ENCODE peak calls at places on chromosomes 3 and 15, in six cellular contexts. D is cardiac muscle cell, Y is psoas muscle, Z is Peyer's patch, R is body of pancreas, M is GM23338. V is an unnamed sample.

GRCh38 chr3:5006755-5007202 is 27.5 kb downstream of the BHLHE40 start:
- DNase-seq in D (no peak), Y (no peak), Z (peak; percentile 64), R (no peak), M (no peak), V (peak; percentile 82)

GRCh38 chr3:16728762-16729745 is 123.8 kb upstream of the DAZL start:
- DNase-seq in D (peak; percentile 73), Y (no peak), Z (no peak), R (no peak), M (no peak), V (no peak)

GRCh38 chr3:48472923-48473616 is 26.5 kb downstream of the ATRIP start:
- DNase-seq in D (peak; percentile 94), Y (peak; percentile 93), Z (peak; percentile 98), R (peak; percentile 86), M (peak; percentile 99), V (peak; percentile 91)

GRCh38 chr3:143529778-143530177 is 318.5 kb downstream of the SLC9A9 start:
- DNase-seq in D (no peak), Y (no peak), Z (no peak), R (no peak), M (no peak), V (no peak)

GRCh38 chr3:133938770-133939495 is 43.3 kb upstream of the RAB6B start:
- DNase-seq in D (peak; percentile 50), Y (no peak), Z (peak; percentile 3), R (no peak), M (peak; percentile 11), V (no peak)

GRCh38 chr3:126349611-126350501 is 7.4 kb downstream of the KLF15 start:
- DNase-seq in D (no peak), Y (peak; percentile 60), Z (peak; percentile 35), R (peak; percentile 7), M (no peak), V (no peak)

GRCh38 chr3:13088020-13089006 is 15.1 kb upstream of the IQSEC1 start:
- DNase-seq in D (no peak), Y (no peak), Z (peak; percentile 82), R (no peak), M (no peak), V (no peak)

GRCh38 chr3:20130122-20130521 is 55.9 kb downstream of the SGO1 start:
- DNase-seq in D (no peak), Y (no peak), Z (no peak), R (no peak), M (no peak), V (no peak)

GRCh38 chr3:123605789-123606234 is 21.0 kb upstream of the HACD2 start:
- DNase-seq in D (no peak), Y (no peak), Z (no peak), R (no peak), M (peak; percentile 47), V (no peak)

GRCh38 chr15:77907824-77908751 is 169.4 kb downstream of the TBC1D2B start:
- DNase-seq in D (peak; percentile 71), Y (no peak), Z (peak; percentile 83), R (peak; percentile 63), M (peak; percentile 91), V (no peak)

GRCh38 chr3:4765212-4765611 is 214.0 kb upstream of the BHLHE40 start:
- DNase-seq in D (no peak), Y (no peak), Z (no peak), R (no peak), M (no peak), V (no peak)

GRCh38 chr3:190320594-190321362 is 1.5 kb downstream of the CLDN1 start:
- DNase-seq in D (no peak), Y (no peak), Z (no peak), R (no peak), M (no peak), V (no peak)

GRCh38 chr3:10269443-10269842 is 21.2 kb downstream of the TATDN2 start:
- DNase-seq in D (no peak), Y (no peak), Z (peak; percentile 10), R (no peak), M (no peak), V (no peak)

GRCh38 chr15:94620632-94621031 is 389.3 kb downstream of the MCTP2 start:
- DNase-seq in D (no peak), Y (no peak), Z (no peak), R (no peak), M (no peak), V (no peak)

GRCh38 chr3:9316881-9317341 is 45.9 kb upstream of the THUMPD3 start:
- DNase-seq in D (peak; percentile 77), Y (no peak), Z (no peak), R (no peak), M (peak; percentile 60), V (no peak)

GRCh38 chr3:195820901-195821300 is 9.2 kb upstream of the MUC4 start:
- DNase-seq in D (no peak), Y (no peak), Z (no peak), R (no peak), M (no peak), V (no peak)

GRCh38 chr15:93182806-93183205 is 93.8 kb upstream of the RGMA start:
- DNase-seq in D (no peak), Y (no peak), Z (peak; percentile 6), R (no peak), M (no peak), V (no peak)

GRCh38 chr3:26438325-26438940 is 184.1 kb upstream of the LRRC3B start:
- DNase-seq in D (no peak), Y (no peak), Z (no peak), R (peak; percentile 17), M (no peak), V (no peak)

GRCh38 chr15:37095993-37096877 is 4.1 kb downstream of the MEIS2 start:
- DNase-seq in D (peak; percentile 68), Y (peak; percentile 44), Z (no peak), R (no peak), M (peak; percentile 52), V (no peak)
- H3K27ac ChIP-seq in D (peak overlapping the region; percentile 97), Y (no peak overlapping the region), Z (no peak overlapping the region), R (peak overlapping the region; percentile 97), M (no peak overlapping the region), V (no peak overlapping the region)

GRCh38 chr3:97871206-97871605 is 49.4 kb downstream of the CRYBG3 start:
- DNase-seq in D (peak; percentile 6), Y (no peak), Z (no peak), R (no peak), M (no peak), V (no peak)

GRCh38 chr3:97871788-97872187 is 50.0 kb downstream of the CRYBG3 start:
- DNase-seq in D (peak; percentile 59), Y (no peak), Z (no peak), R (no peak), M (no peak), V (no peak)

DNA sequence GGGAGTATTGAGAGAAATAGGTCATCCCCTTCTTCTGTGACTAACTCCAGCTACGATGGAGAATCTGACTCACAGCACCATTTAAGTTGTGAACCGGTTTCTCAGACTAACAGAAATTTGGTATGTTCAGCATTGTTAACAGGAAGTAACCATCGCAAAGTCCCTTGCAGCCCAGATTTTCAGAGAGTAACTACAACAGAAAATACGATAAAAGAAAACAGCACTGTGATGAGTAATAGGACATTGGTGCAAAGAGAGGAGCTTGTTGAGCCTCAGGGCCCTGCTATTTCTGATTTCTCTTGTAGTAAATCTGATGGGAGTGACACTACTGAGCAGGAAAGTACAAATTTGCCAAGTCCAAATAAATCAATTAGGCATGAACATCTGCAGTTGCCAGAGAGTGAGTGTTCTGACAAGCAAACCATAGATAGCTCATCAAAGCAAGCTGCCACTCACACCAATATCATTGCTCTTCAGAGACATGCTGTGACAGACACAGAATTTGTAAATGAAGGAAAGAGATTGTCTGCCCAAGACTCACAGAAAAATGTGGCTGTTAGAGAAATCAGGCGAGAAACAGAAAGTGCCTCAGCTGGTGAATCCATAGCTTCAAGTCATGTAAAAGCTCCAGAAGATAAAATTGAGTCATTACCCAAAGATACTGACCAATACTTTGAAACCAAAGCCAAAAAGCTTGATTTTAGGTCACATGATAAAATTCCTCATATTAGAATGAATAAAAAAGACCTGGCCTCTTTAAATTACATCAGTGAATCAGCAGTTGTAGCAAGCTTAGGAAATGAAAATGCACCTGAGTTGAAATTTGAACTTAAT is 50.6 kb downstream of the CRYBG3 start:
- DNase-seq in D (peak; percentile 91), Y (no peak), Z (no peak), R (no peak), M (no peak), V (peak; percentile 11)
- H3K4me3 ChIP-seq in D (no peak overlapping the region), Y (no peak overlapping the region), Z (no peak overlapping the region), R (no peak overlapping the region), M (no peak overlapping the region), V (peak overlapping the region; percentile 24)

GRCh38 chr15:90167121-90167520 is 34.0 kb upstream of the SEMA4B start:
- DNase-seq in D (no peak), Y (no peak), Z (no peak), R (no peak), M (no peak), V (no peak)

GRCh38 chr15:90162956-90163355 is 38.2 kb upstream of the SEMA4B start:
- DNase-seq in D (no peak), Y (no peak), Z (no peak), R (no peak), M (no peak), V (no peak)

GRCh38 chr15:90161946-90162345 is 39.2 kb upstream of the SEMA4B start:
- DNase-seq in D (no peak), Y (no peak), Z (peak; percentile 71), R (no peak), M (no peak), V (no peak)

GRCh38 chr15:90165659-90166489 is 35.3 kb upstream of the SEMA4B start:
- DNase-seq in D (peak; percentile 98), Y (peak; percentile 68), Z (peak; percentile 92), R (peak; percentile 50), M (no peak), V (no peak)

GRCh38 chr15:90165157-90165556 is 36.0 kb upstream of the SEMA4B start:
- DNase-seq in D (no peak), Y (no peak), Z (no peak), R (no peak), M (no peak), V (no peak)
- H3K27ac ChIP-seq in D (no peak overlapping the region), Y (no peak overlapping the region), Z (peak overlapping the region; percentile 54), R (peak overlapping the region; percentile 54), M (no peak overlapping the region), V (peak overlapping the region; percentile 72)

GRCh38 chr15:57203906-57204305 is 172.4 kb upstream of the CGNL1 start:
- DNase-seq in D (no peak), Y (no peak), Z (no peak), R (no peak), M (no peak), V (no peak)

GRCh38 chr15:57205027-57205855 is 171.1 kb upstream of the CGNL1 start:
- DNase-seq in D (no peak), Y (no peak), Z (no peak), R (no peak), M (no peak), V (no peak)

GRCh38 chr15:57198654-57199241 is 177.6 kb upstream of the CGNL1 start:
- DNase-seq in D (no peak), Y (no peak), Z (peak; percentile 62), R (no peak), M (peak; percentile 93), V (no peak)

GRCh38 chr15:57205999-57206398 is 170.3 kb upstream of the CGNL1 start:
- DNase-seq in D (no peak), Y (no peak), Z (peak; percentile 64), R (no peak), M (no peak), V (no peak)

DNA sequence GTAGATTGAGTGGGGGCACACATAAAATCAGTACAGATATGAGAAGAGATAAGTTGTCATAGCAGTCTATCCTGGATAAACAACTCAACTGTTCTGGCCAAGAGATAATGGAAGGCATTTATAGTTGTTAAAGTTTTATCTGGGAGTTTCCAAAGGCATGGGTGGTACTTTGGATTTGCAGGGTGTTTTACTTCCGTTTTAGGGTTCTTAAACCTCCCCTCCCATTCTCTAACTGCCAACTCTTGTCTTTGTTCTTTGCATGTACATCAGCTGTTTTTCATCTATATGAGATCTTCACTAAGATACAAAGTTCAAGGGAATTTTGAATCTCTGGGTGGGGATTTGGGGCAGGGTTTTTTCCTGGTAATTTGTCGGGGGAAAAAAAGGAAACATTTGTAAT is 174.7 kb upstream of the CGNL1 start:
- DNase-seq in D (no peak), Y (no peak), Z (no peak), R (no peak), M (no peak), V (no peak)
- H3K4me3 ChIP-seq in D (no peak overlapping the region), Y (no peak overlapping the region), Z (no peak overlapping the region), R (no peak overlapping the region), M (no peak overlapping the region), V (no peak overlapping the region)